ENCODE peak calls at places on chromosomes 13 and 19, in ten cellular contexts. V is astrocyte of the cerebellum; E is epithelial cell of esophagus; R is activated CD8-positive, alpha-beta memory T cell treated with anti-CD3 and anti-CD28 coated beads for 4 hours; Q is germinal center; A is cerebellar cortex; L is Karpas-422; Y is T1000; F is left ventricle myocardium inferior; T is HuH-7. D is an unnamed sample.

GRCh38 chr13:113647351-113648217 is 10.4 kb downstream of the ATP4B start:
- DNase-seq in F (peak), A (peak), V (no peak), L (no peak), R (no peak), Y (peak), T (no peak), Q (no peak), E (peak), D (no peak)

GRCh38 chr13:107348471-107348870 is 780.5 kb upstream of the ARGLU1 start:
- DNase-seq in A (no peak), F (no peak), V (no peak), Q (no peak), L (no peak), Y (no peak), T (no peak), R (no peak), E (no peak), D (no peak)

GRCh38 chr19:35861640-35862160 is 5.0 kb downstream of the KIRREL2 start:
- DNase-seq in Y (no peak), Q (no peak), T (no peak), L (no peak), V (no peak), F (no peak), R (no peak), A (no peak), E (no peak), D (no peak)

GRCh38 chr13:32581177-32581786 is 5.0 kb upstream of the PDS5B start:
- DNase-seq in Q (peak), T (no peak), L (peak), V (no peak), E (peak), R (no peak), A (peak), Y (no peak), F (no peak), D (no peak)

GRCh38 chr19:17468302-17469091 is 1.8 kb upstream of the SLC27A1 start:
- DNase-seq in R (no peak), A (peak), F (peak), T (no peak), Q (no peak), V (no peak), E (no peak), Y (no peak), L (no peak), D (no peak)

GRCh38 chr13:26486550-26486949 is 70.9 kb upstream of the WASF3 start:
- DNase-seq in L (no peak), F (peak), E (no peak), V (no peak), Y (no peak), R (no peak), Q (no peak), A (peak), T (no peak), D (no peak)

GRCh38 chr19:50858896-50859295 is 4.2 kb downstream of the KLK3 start:
- DNase-seq in T (no peak), V (no peak), A (no peak), Y (no peak), R (no peak), E (no peak), Q (no peak), F (no peak), L (no peak), D (no peak)

GRCh38 chr19:37551123-37551993 is 43.2 kb downstream of the ZNF571 start:
- DNase-seq in V (peak), L (no peak), A (no peak), T (peak), F (peak), R (no peak), Q (peak), E (peak), Y (peak), D (peak)

GRCh38 chr19:17260842-17261325 is 3.7 kb downstream of the USHBP1 start:
- DNase-seq in Q (peak), R (peak), F (peak), L (peak), E (peak), Y (peak), A (peak), V (peak), T (peak), D (peak)

GRCh38 chr19:36169084-36169760 is 17.0 kb upstream of the COX7A1 start:
- DNase-seq in L (peak), A (peak), V (no peak), Q (no peak), Y (no peak), T (no peak), R (no peak), E (no peak), F (no peak), D (no peak)

GRCh38 chr19:7512400-7512851 is 3.5 kb upstream of the ZNF358 start:
- DNase-seq in T (no peak), F (no peak), Y (no peak), Q (no peak), E (peak), R (no peak), A (no peak), V (no peak), L (no peak), D (no peak)

GRCh38 chr13:29125145-29125933 is 305.2 kb downstream of the MTUS2 start:
- DNase-seq in V (no peak), Q (no peak), A (no peak), Y (no peak), L (no peak), R (no peak), E (no peak), F (no peak), T (no peak), D (no peak)

GRCh38 chr13:71962735-71963134 is 95.7 kb upstream of the DACH1 start:
- DNase-seq in L (no peak), V (no peak), Q (no peak), F (no peak), A (no peak), E (no peak), Y (no peak), R (no peak), T (no peak), D (no peak)

GRCh38 chr19:18649371-18650047 is 12.7 kb downstream of the KLHL26 start:
- DNase-seq in L (no peak), F (peak), T (no peak), V (peak), R (no peak), Q (no peak), Y (no peak), E (peak), A (peak), D (no peak)

GRCh38 chr19:28224441-28224840 is 988.5 kb downstream of the UQCRFS1 start:
- DNase-seq in E (no peak), R (no peak), V (no peak), T (no peak), Y (no peak), Q (no peak), A (no peak), L (no peak), F (no peak), D (no peak)

GRCh38 chr19:13356686-13357280 is 149.5 kb downstream of the CACNA1A start:
- DNase-seq in T (no peak), Q (no peak), F (no peak), Y (no peak), L (no peak), R (no peak), V (no peak), A (peak), E (no peak), D (no peak)

GRCh38 chr13:22883262-22883840 is 297.4 kb upstream of the SGCG start:
- DNase-seq in V (no peak), L (peak), Q (no peak), Y (no peak), F (no peak), T (no peak), E (no peak), A (no peak), R (no peak), D (no peak)

GRCh38 chr13:99119686-99120085 is 81.0 kb upstream of the UBAC2 start:
- DNase-seq in Q (no peak), T (no peak), Y (no peak), A (no peak), L (no peak), V (no peak), R (peak), F (no peak), E (no peak), D (peak)

GRCh38 chr13:59356607-59357006 is 807.1 kb downstream of the DIAPH3 start:
- DNase-seq in L (no peak), V (peak), A (no peak), F (peak), E (no peak), R (no peak), Y (no peak), T (no peak), Q (no peak), D (no peak)

GRCh38 chr19:6693681-6694080 is 23.7 kb upstream of the TNFSF14 start:
- DNase-seq in T (no peak), A (no peak), Y (no peak), Q (no peak), E (no peak), L (peak), F (no peak), R (no peak), V (no peak), D (no peak)

GRCh38 chr13:111247552-111247951 is 72.9 kb upstream of the TEX29 start:
- DNase-seq in Y (no peak), V (no peak), A (no peak), L (no peak), E (no peak), F (no peak), Q (no peak), T (no peak), R (no peak), D (no peak)